ENCODE peak calls at places on chromosomes 4 and X, in nine cellular contexts. Z is psoas muscle, T is cardiac muscle cell, L is foreskin keratinocyte, E is GM12878, V is GM23248, Q is sigmoid colon, X is heart right ventricle, O is lower lobe of right lung. G is an unnamed sample.

GRCh38 chrX:47802589-47802988 is 34.1 kb upstream of the ZNF81 start:
- DNase-seq in L (no peak), V (peak; percentile 29), T (peak; percentile 11), E (no peak), Q (no peak), O (no peak), Z (no peak), X (no peak), G (no peak)

GRCh38 chr4:88242144-88242543 is 42.2 kb downstream of the PPM1K start:
- DNase-seq in E (no peak), V (no peak), L (no peak), Z (no peak), T (no peak), O (no peak), X (no peak), Q (no peak), G (no peak)

GRCh38 chr4:2042207-2042946 is 16.8 kb upstream of the NAT8L start:
- DNase-seq in L (no peak), Z (no peak), X (no peak), T (no peak), Q (no peak), E (no peak), O (peak; percentile 50), V (peak; percentile 59), G (peak; percentile 69)

GRCh38 chr4:189096717-189097116 is 844.0 kb upstream of the FRG1 start:
- DNase-seq in T (no peak), Z (no peak), L (no peak), O (no peak), X (no peak), E (no peak), V (no peak), Q (no peak), G (no peak)

GRCh38 chrX:6210230-6210629 is 18.4 kb downstream of the NLGN4X start:
- DNase-seq in X (no peak), Z (no peak), E (no peak), L (no peak), V (no peak), Q (no peak), O (no peak), T (no peak), G (no peak)

GRCh38 chrX:45767021-45767491 is 566.4 kb upstream of the DIPK2B start:
- DNase-seq in Z (no peak), O (no peak), X (no peak), V (peak; percentile 64), T (peak; percentile 73), Q (no peak), E (no peak), L (no peak), G (no peak)

GRCh38 chr4:70925899-70926635 is 23.9 kb downstream of the MOB1B start:
- DNase-seq in E (peak; percentile 58), V (no peak), T (no peak), L (no peak), O (no peak), X (no peak), Z (no peak), Q (no peak), G (no peak)

GRCh38 chr4:182955411-182955810 is 38.2 kb upstream of the DCTD start:
- DNase-seq in Q (no peak), L (no peak), T (no peak), X (no peak), E (no peak), O (no peak), Z (no peak), V (peak; percentile 62), G (no peak)

GRCh38 chr4:119498520-119498919 is 130.1 kb downstream of the PDE5A start:
- DNase-seq in L (no peak), E (no peak), Z (no peak), T (peak; percentile 62), V (peak; percentile 4), Q (peak; percentile 75), O (no peak), X (peak; percentile 20), G (peak; percentile 8)

GRCh38 chr4:22903913-22904312 is 211.2 kb downstream of the GBA3 start:
- DNase-seq in Z (no peak), O (no peak), E (no peak), V (no peak), T (no peak), X (no peak), L (no peak), Q (no peak), G (no peak)

GRCh38 chr4:142984871-142985585 is 138.9 kb upstream of the INPP4B start:
- DNase-seq in X (no peak), T (peak; percentile 32), V (peak; percentile 61), Q (no peak), L (peak; percentile 21), O (no peak), Z (no peak), E (no peak), G (peak; percentile 48)

GRCh38 chr4:168440442-168441264 is 39.6 kb downstream of the DDX60L start:
- DNase-seq in L (peak; percentile 63), V (peak; percentile 61), O (no peak), E (peak; percentile 21), T (peak; percentile 54), Z (no peak), X (no peak), Q (no peak), G (peak; percentile 51)

GRCh38 chrX:79161655-79162054 is 17.2 kb downstream of the GPR174 start:
- DNase-seq in L (no peak), V (no peak), Q (no peak), T (no peak), O (no peak), X (no peak), E (peak; percentile 72), Z (no peak), G (no peak)

GRCh38 chrX:138745215-138745614 is 33.7 kb upstream of the FGF13 start:
- DNase-seq in X (no peak), V (peak; percentile 52), E (peak; percentile 8), T (peak; percentile 58), Z (no peak), O (no peak), Q (no peak), L (peak; percentile 14), G (peak; percentile 72)

GRCh38 chr4:3371038-3371437 is 70.7 kb upstream of the HGFAC start:
- DNase-seq in Q (peak; percentile 38), Z (no peak), T (peak; percentile 22), L (no peak), X (no peak), V (peak; percentile 7), E (no peak), O (peak; percentile 40), G (peak; percentile 20)

GRCh38 chr4:3367866-3368265 is 73.9 kb upstream of the HGFAC start:
- DNase-seq in Z (no peak), X (no peak), L (no peak), V (no peak), T (no peak), Q (no peak), E (no peak), O (no peak), G (no peak)

GRCh38 chr4:3368334-3368733 is 73.4 kb upstream of the HGFAC start:
- DNase-seq in O (no peak), Z (no peak), V (no peak), E (no peak), Q (peak; percentile 40), L (no peak), T (no peak), X (no peak), G (no peak)

GRCh38 chr4:3369781-3370660 is 71.7 kb upstream of the HGFAC start:
- DNase-seq in L (peak; percentile 61), Z (peak; percentile 87), X (peak; percentile 71), T (peak; percentile 87), E (no peak), Q (peak; percentile 77), O (peak; percentile 45), V (peak; percentile 96), G (peak; percentile 55)

GRCh38 chr4:3368841-3369760 is 72.7 kb upstream of the HGFAC start:
- DNase-seq in V (no peak), O (no peak), Z (no peak), L (no peak), X (no peak), Q (peak; percentile 48), E (no peak), T (peak; percentile 36), G (no peak)
- H3K27ac ChIP-seq in V (peak overlapping the region; percentile 75), O (peak overlapping the region; percentile 19), Z (no peak overlapping the region), L (no peak overlapping the region), X (no peak overlapping the region), Q (peak overlapping the region; percentile 34), E (no peak overlapping the region), T (no peak overlapping the region), G (no peak overlapping the region)

DNA sequence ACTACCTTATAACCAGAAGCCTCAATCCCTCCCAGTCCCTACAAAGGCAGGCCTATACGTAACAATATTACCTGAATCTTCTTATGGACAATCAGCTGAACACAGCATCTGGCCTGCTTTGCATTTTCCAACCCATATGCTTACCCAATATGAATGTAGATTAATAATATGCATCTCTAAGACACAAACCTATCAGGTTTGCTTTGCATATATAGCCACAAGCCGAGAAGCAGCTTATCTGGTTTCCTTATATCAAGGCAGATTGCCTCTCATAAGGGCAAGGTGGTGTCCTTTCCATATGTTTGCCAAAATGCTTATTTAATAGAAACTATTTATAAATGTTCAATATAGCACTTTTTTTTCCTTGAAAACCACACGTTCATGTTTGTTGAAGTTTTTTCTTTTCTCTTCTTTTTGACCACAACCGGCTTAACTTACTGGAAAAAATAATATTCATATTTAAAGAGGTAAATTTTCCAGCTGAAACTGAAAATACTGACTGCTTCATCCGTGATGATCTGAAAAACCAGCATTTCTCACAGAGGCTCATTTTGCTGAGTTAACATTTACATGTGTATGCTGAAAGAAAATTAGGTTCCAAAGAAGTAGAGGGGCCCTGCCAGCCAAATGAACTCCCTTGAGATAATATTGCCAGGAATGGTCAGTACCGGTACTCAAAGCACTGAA is 3.8 kb downstream of the IL21 start:
- DNase-seq in L (no peak), O (no peak), X (no peak), Q (no peak), Z (no peak), V (no peak), T (no peak), E (no peak), G (no peak)
- H3K27ac ChIP-seq in L (no peak overlapping the region), O (no peak overlapping the region), X (no peak overlapping the region), Q (no peak overlapping the region), Z (no peak overlapping the region), V (no peak overlapping the region), T (no peak overlapping the region), E (no peak overlapping the region), G (no peak overlapping the region)

GRCh38 chr4:69713593-69713992 is 46.8 kb downstream of the SULT1B1 start:
- DNase-seq in X (no peak), Z (no peak), E (no peak), O (no peak), T (peak; percentile 85), Q (no peak), V (peak; percentile 66), L (peak; percentile 13), G (peak; percentile 18)
- H3K27ac ChIP-seq in X (no peak overlapping the region), Z (no peak overlapping the region), E (no peak overlapping the region), O (no peak overlapping the region), T (no peak overlapping the region), Q (no peak overlapping the region), V (no peak overlapping the region), L (no peak overlapping the region), G (peak overlapping the region; percentile 33)

DNA sequence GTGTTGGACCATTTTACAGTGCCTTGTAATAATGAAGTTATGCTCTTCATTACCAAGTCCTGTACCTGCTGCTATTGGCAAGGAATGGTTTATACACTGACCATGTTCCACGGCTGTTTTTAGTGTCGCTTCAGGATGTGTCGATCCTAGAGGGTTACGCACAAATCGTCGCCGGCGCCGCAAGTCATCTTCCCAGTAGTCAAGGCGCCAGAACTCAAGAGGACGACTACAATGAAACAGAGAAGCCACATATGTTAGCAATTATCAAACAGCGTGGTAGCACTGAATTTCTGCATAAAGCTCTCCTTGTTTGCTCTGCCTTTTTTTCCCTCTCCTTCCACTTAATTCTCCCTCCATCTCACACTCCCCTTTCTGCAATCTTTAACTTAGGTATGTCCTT is 17.0 kb downstream of the MAB21L2 start:
- DNase-seq in T (no peak), O (no peak), X (no peak), L (no peak), E (no peak), V (peak; percentile 50), Z (no peak), Q (no peak), G (no peak)
- H3K27ac ChIP-seq in T (no peak overlapping the region), O (no peak overlapping the region), X (no peak overlapping the region), L (no peak overlapping the region), E (no peak overlapping the region), V (no peak overlapping the region), Z (no peak overlapping the region), Q (no peak overlapping the region), G (no peak overlapping the region)

G was measured in hepatocyte.